ENCODE peak calls at places on chromosomes 4 and X, in six cellular contexts. L is A549, C is HepG2, S is NB4, P is endothelial cell of umbilical vein, T is GM12878. M is an unnamed sample.

GRCh38 chrX:148361641-148362040 is 138.8 kb upstream of the AFF2 start:
- DNase-seq in S (no peak), C (no peak), L (no peak), T (no peak), P (no peak), M (no peak)

GRCh38 chrX:39519566-39520301 is 578.0 kb downstream of the BCOR start:
- DNase-seq in S (no peak), T (no peak), L (no peak), C (no peak), P (no peak), M (peak)

GRCh38 chr4:104750008-104750407 is 255.3 kb upstream of the CXXC4 start:
- DNase-seq in C (no peak), S (no peak), T (no peak), L (no peak), P (no peak), M (no peak)

GRCh38 chr4:53541577-53542206 is 49.6 kb downstream of the LNX1 start:
- DNase-seq in P (peak), T (no peak), S (no peak), C (no peak), L (no peak), M (no peak)

GRCh38 chr4:119139822-119140252 is 4.2 kb downstream of the MYOZ2 start:
- DNase-seq in P (peak), S (peak), C (no peak), L (no peak), T (no peak), M (no peak)

GRCh38 chr4:111601671-111602070 is 543.6 kb upstream of the FAM241A start:
- DNase-seq in T (no peak), S (no peak), L (no peak), P (no peak), C (no peak), M (no peak)

GRCh38 chr4:17898553-17898952 is 87.8 kb downstream of the NCAPG start:
- DNase-seq in L (no peak), T (no peak), C (no peak), P (peak), S (no peak), M (no peak)

GRCh38 chrX:134661295-134661694 is 3.0 kb upstream of the PLAC1 start:
- DNase-seq in C (no peak), P (no peak), T (no peak), S (peak), L (no peak), M (no peak)

GRCh38 chr4:119314356-119314755 is 7.6 kb downstream of the FABP2 start:
- DNase-seq in L (peak), C (peak), T (no peak), P (peak), S (peak), M (no peak)

GRCh38 chr4:57083107-57083506 is 27.1 kb downstream of the IGFBP7 start:
- DNase-seq in P (peak), S (no peak), C (no peak), T (no peak), L (no peak), M (no peak)

GRCh38 chr4:37742149-37742548 is 56.0 kb upstream of the RELL1 start:
- DNase-seq in L (no peak), P (no peak), S (no peak), C (peak), T (no peak), M (no peak)

GRCh38 chrX:25523574-25523973 is 507.8 kb upstream of the ARX start:
- DNase-seq in L (peak), P (peak), T (no peak), C (peak), S (peak), M (no peak)

GRCh38 chr4:101795704-101796103 is 5.2 kb downstream of the BANK1 start:
- DNase-seq in S (no peak), L (no peak), T (no peak), C (no peak), P (no peak), M (no peak)

GRCh38 chr4:10007436-10007740 is 13.9 kb downstream of the SLC2A9 start:
- DNase-seq in C (no peak), L (no peak), P (no peak), T (no peak), S (no peak), M (no peak)

GRCh38 chrX:106479920-106480319 is 131.9 kb upstream of the RADX start:
- DNase-seq in T (no peak), L (no peak), C (no peak), S (no peak), P (no peak), M (no peak)

GRCh38 chr4:189083769-189084168 is 856.9 kb upstream of the FRG1 start:
- DNase-seq in C (no peak), T (no peak), S (no peak), L (no peak), P (no peak), M (no peak)

GRCh38 chr4:140069068-140069467 is 84.9 kb downstream of the MAML3 start:
- DNase-seq in L (no peak), T (no peak), S (peak), C (no peak), P (no peak), M (no peak)

GRCh38 chr4:176906693-176907092 is 114.0 kb upstream of the VEGFC start:
- DNase-seq in S (no peak), P (no peak), C (no peak), L (no peak), T (no peak), M (no peak)

GRCh38 chrX:13093489-13094140 is 49.2 kb upstream of the FAM9C start:
- DNase-seq in L (no peak), S (no peak), C (no peak), T (no peak), P (peak), M (no peak)

GRCh38 chrX:13091111-13091765 is 46.8 kb upstream of the FAM9C start:
- DNase-seq in C (no peak), P (no peak), S (peak), L (no peak), T (peak), M (no peak)

GRCh38 chrX:13094374-13094773 is 50.0 kb upstream of the FAM9C start:
- DNase-seq in C (no peak), S (no peak), T (no peak), P (peak), L (no peak), M (no peak)

GRCh38 chrX:13092455-13092941 is 48.1 kb upstream of the FAM9C start:
- DNase-seq in S (peak), P (no peak), T (peak), L (no peak), C (no peak), M (no peak)

GRCh38 chrX:13094780-13095425 is 50.5 kb upstream of the FAM9C start:
- DNase-seq in C (no peak), P (peak), T (no peak), S (no peak), L (no peak), M (no peak)
- TF ChIP-seq MYC in C (no peak), P (no peak), T (no peak), S (no peak), L (no peak), M (no peak)

GRCh38 chr4:14871676-14872430 is 130.4 kb upstream of the CPEB2 start:
- DNase-seq in C (peak), T (no peak), L (peak), P (peak), S (peak), M (peak)
- TF ChIP-seq MYC in C (no peak), T (no peak), L (no peak), P (no peak), S (no peak), M (no peak)

GRCh38 chr4:128855656-128856055 is 46.2 kb downstream of the JADE1 start:
- DNase-seq in S (no peak), L (no peak), C (no peak), T (no peak), P (no peak), M (no peak)

GRCh38 chr4:128856246-128856645 is 46.7 kb downstream of the JADE1 start:
- DNase-seq in S (no peak), P (no peak), L (no peak), C (no peak), T (no peak), M (no peak)

GRCh38 chr4:128853741-128854140 is 44.2 kb downstream of the JADE1 start:
- DNase-seq in C (no peak), T (no peak), P (no peak), S (no peak), L (no peak), M (no peak)

GRCh38 chr4:128850252-128850651 is 40.8 kb downstream of the JADE1 start:
- DNase-seq in L (no peak), P (no peak), S (no peak), T (no peak), C (no peak), M (no peak)

DNA sequence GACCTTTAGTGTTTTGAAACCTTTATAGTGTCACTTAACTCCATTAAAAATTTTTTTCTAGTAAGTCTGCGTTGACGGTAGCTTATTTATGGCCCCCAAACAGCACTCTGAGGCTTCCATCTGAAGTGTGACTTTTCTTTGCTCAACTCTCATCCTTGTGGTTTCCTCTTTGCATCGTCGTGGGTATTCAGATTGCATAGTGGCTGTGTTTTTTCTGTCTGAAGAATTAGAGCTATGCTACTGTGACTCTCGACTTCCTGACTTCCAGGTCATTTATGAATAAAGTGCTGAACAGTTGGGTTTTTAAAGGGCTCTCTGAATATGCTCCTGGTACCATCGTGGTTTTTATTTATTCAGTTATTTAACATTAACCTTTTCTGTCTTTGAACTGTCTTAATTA is 44.9 kb downstream of the JADE1 start:
- DNase-seq in T (no peak), L (no peak), P (peak), S (no peak), C (no peak), M (no peak)
- TF ChIP-seq MYC in T (no peak), L (no peak), P (no peak), S (no peak), C (no peak), M (no peak)

DNA sequence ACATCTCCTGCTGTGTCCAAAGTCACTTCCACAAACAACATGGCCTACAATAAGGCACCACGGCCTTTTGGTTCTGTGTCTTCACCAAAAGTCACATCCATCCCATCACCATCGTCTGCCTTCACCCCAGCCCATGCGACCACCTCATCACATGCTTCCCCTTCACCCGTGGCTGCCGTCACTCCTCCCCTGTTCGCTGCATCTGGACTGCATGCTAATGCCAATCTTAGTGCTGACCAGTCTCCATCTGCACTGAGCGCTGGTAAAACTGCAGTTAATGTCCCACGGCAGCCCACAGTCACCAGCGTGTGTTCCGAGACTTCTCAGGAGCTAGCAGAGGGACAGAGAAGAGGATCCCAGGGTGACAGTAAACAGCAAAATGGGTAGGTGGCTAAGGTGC is 123.9 kb downstream of the PDLIM5 start:
- DNase-seq in S (no peak), P (no peak), C (no peak), T (no peak), L (no peak), M (no peak)
- TF ChIP-seq MYC in S (no peak), P (no peak), C (no peak), T (no peak), L (no peak), M (no peak)

GRCh38 chrX:152637649-152638442 is at the start of gene GABRQ:
- DNase-seq in L (peak), P (peak), C (no peak), S (peak), T (no peak), M (peak)
- TF ChIP-seq MYC in L (no peak), P (no peak), C (no peak), S (no peak), T (no peak), M (no peak)

DNA sequence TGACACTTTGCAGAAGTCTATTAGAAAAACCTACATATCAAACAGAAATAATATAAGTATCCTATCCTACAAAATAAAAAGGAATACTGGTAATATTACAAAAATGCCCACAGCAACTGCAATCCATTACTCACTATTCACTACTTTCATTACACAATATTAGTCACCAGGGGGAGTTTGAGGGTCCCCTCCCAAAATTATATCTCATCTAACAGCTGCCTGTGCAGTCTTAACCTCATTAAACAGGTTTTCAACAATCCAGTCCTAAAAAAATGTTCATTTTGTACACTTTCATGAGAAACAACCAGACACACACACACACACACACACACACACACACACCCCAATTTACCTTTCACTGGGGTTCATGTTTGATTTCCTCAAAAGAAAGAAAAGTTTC is 2.9 kb downstream of the CLOCK start:
- DNase-seq in P (no peak), S (peak), L (no peak), T (no peak), C (no peak), M (peak)
- TF ChIP-seq MYC in P (no peak), S (no peak), L (no peak), T (no peak), C (no peak), M (no peak)

GRCh38 chr4:87166296-87166854 is 54.0 kb downstream of the KLHL8 start:
- DNase-seq in S (no peak), L (no peak), P (no peak), T (no peak), C (no peak), M (no peak)

GRCh38 chr4:87165886-87166285 is 54.5 kb downstream of the KLHL8 start:
- DNase-seq in L (no peak), P (no peak), T (no peak), C (peak), S (no peak), M (no peak)
- TF ChIP-seq MYC in L (no peak), P (no peak), T (no peak), C (no peak), S (no peak), M (no peak)

GRCh38 chr4:107392951-107393350 is 327.1 kb downstream of the PAPSS1 start:
- DNase-seq in C (no peak), T (no peak), S (no peak), P (no peak), L (no peak), M (no peak)
- TF ChIP-seq MYC in C (no peak), T (no peak), S (no peak), P (no peak), L (no peak), M (no peak)

M was measured in K562.